ENCODE peak calls at places on chromosomes 6 and 20, in eight cellular contexts. Q is upper lobe of right lung; X is neural progenitor cell; N is CD8-positive, alpha-beta memory T cell; B is stomach; O is transverse colon; R is tibial artery; D is A549. C is an unnamed sample. For H3K4me1, the result is how much of the 10 kb centered on the place peaks cover.

GRCh38 chr6:26103141-26103769 is 16.0 kb downstream of the HFE start:
- DNase-seq in Q (no peak), X (peak), N (no peak), B (no peak), O (no peak), R (no peak), D (peak), C (no peak)

GRCh38 chr6:159968295-159969203 is at the start of gene IGF2R:
- DNase-seq in Q (peak), X (peak), N (peak), B (peak), O (peak), R (peak), D (peak), C (peak)

GRCh38 chr6:105810105-105810921 is 275.8 kb upstream of the PRDM1 start:
- DNase-seq in Q (no peak), X (no peak), N (peak), B (no peak), O (peak), R (peak), D (peak), C (no peak)

GRCh38 chr20:51528263-51529026 is 14.1 kb downstream of the NFATC2 start:
- DNase-seq in Q (no peak), X (no peak), N (peak), B (no peak), O (no peak), R (no peak), D (no peak), C (peak)

GRCh38 chr6:20424679-20425078 is 23.0 kb downstream of the E2F3 start:
- DNase-seq in Q (no peak), X (no peak), N (no peak), B (no peak), O (no peak), R (peak), D (no peak), C (no peak)

GRCh38 chr20:23086931-23087411 is 847 bp upstream of the CD93 start:
- DNase-seq in Q (no peak), X (no peak), N (no peak), B (no peak), O (peak), R (peak), D (no peak), C (no peak)

GRCh38 chr6:36373368-36374009 is 14.0 kb downstream of the ETV7 start:
- DNase-seq in Q (no peak), X (no peak), N (no peak), B (no peak), O (no peak), R (no peak), D (no peak), C (no peak)

GRCh38 chr6:143744593-143745151 is 66.9 kb downstream of the PHACTR2 start:
- DNase-seq in Q (no peak), X (no peak), N (no peak), B (peak), O (peak), R (no peak), D (peak), C (no peak)

GRCh38 chr20:52331655-52332054 is 140.1 kb upstream of the ZFP64 start:
- DNase-seq in Q (no peak), X (no peak), N (no peak), B (no peak), O (no peak), R (no peak), D (no peak), C (no peak)

GRCh38 chr6:157380779-157381561 is at the start of gene ZDHHC14:
- DNase-seq in Q (peak), X (peak), N (peak), B (peak), O (peak), R (peak), D (peak), C (peak)

GRCh38 chr20:54257090-54257816 is 49.4 kb downstream of the PFDN4 start:
- DNase-seq in Q (no peak), X (no peak), N (no peak), B (no peak), O (no peak), R (peak), D (no peak), C (no peak)

GRCh38 chr20:61499859-61500258 is 247.8 kb downstream of the CDH4 start:
- DNase-seq in Q (no peak), X (no peak), N (no peak), B (no peak), O (no peak), R (no peak), D (no peak), C (no peak)

GRCh38 chr20:18443841-18444240 is 23.0 kb downstream of the DZANK1 start:
- DNase-seq in Q (no peak), X (no peak), N (no peak), B (no peak), O (no peak), R (no peak), D (no peak), C (no peak)

GRCh38 chr20:4412216-4412615 is 309.5 kb upstream of the PRND start:
- DNase-seq in Q (no peak), X (no peak), N (no peak), B (no peak), O (no peak), R (no peak), D (no peak), C (no peak)

GRCh38 chr6:37309059-37309458 is 44.7 kb upstream of the RNF8 start:
- DNase-seq in Q (no peak), X (no peak), N (no peak), B (no peak), O (no peak), R (no peak), D (no peak), C (no peak)

GRCh38 chr20:15895560-15896084 is 677.6 kb downstream of the KIF16B start:
- DNase-seq in Q (no peak), X (no peak), N (no peak), B (no peak), O (no peak), R (no peak), D (no peak), C (no peak)

GRCh38 chr20:2151805-2152727 is 50.4 kb downstream of the STK35 start:
- DNase-seq in Q (no peak), X (no peak), N (no peak), B (peak), O (no peak), R (peak), D (no peak), C (no peak)

GRCh38 chr6:5936611-5937010 is 70.1 kb downstream of the NRN1 start:
- DNase-seq in Q (no peak), X (no peak), N (no peak), B (no peak), O (no peak), R (no peak), D (no peak), C (no peak)

GRCh38 chr6:7991992-7992815 is 72.0 kb downstream of the BLOC1S5 start:
- DNase-seq in Q (no peak), X (peak), N (no peak), B (no peak), O (no peak), R (peak), D (peak), C (peak)

GRCh38 chr6:56433119-56433518 is 185.7 kb upstream of the COL21A1 start:
- DNase-seq in Q (no peak), X (no peak), N (no peak), B (no peak), O (no peak), R (no peak), D (no peak), C (no peak)

GRCh38 chr20:58496429-58496769 is 18.8 kb downstream of the APCDD1L start:
- DNase-seq in Q (no peak), X (no peak), N (no peak), B (no peak), O (no peak), R (no peak), D (no peak), C (no peak)

GRCh38 chr6:87366428-87366827 is 21.8 kb downstream of the C6orf163 start:
- DNase-seq in Q (no peak), X (no peak), N (no peak), B (no peak), O (no peak), R (no peak), D (no peak), C (no peak)

GRCh38 chr6:44697333-44697732 is 309.8 kb downstream of the CDC5L start:
- DNase-seq in Q (no peak), X (peak), N (no peak), B (no peak), O (no peak), R (no peak), D (no peak), C (no peak)

GRCh38 chr20:47925603-47926002 is 140.3 kb upstream of the SULF2 start:
- DNase-seq in Q (no peak), X (no peak), N (no peak), B (no peak), O (no peak), R (no peak), D (no peak), C (no peak)

GRCh38 chr6:27126815-27127537 is 120.5 kb upstream of the PRSS16 start:
- DNase-seq in Q (peak), X (peak), N (peak), B (peak), O (peak), R (peak), D (peak), C (peak)

GRCh38 chr6:109772961-109773431 is 81.9 kb downstream of the FIG4 start:
- DNase-seq in Q (no peak), X (no peak), N (no peak), B (peak), O (no peak), R (no peak), D (no peak), C (no peak)

GRCh38 chr20:36466089-36466488 is 75.2 kb upstream of the MYL9 start:
- DNase-seq in Q (no peak), X (no peak), N (no peak), B (no peak), O (no peak), R (no peak), D (no peak), C (no peak)

GRCh38 chr6:41572613-41573012 is 26.4 kb downstream of the FOXP4 start:
- DNase-seq in Q (no peak), X (no peak), N (no peak), B (no peak), O (no peak), R (no peak), D (no peak), C (no peak)

GRCh38 chr20:3655032-3655405 is 8.2 kb downstream of the GFRA4 start:
- DNase-seq in Q (no peak), X (no peak), N (no peak), B (no peak), O (no peak), R (no peak), D (no peak), C (no peak)

GRCh38 chr6:57257911-57258541 is 35.9 kb upstream of the RAB23 start:
- DNase-seq in Q (no peak), X (no peak), N (no peak), B (no peak), O (no peak), R (no peak), D (no peak), C (no peak)

GRCh38 chr6:11711994-11712698 is 66.5 kb downstream of the ADTRP start:
- DNase-seq in Q (no peak), X (no peak), N (no peak), B (no peak), O (no peak), R (no peak), D (no peak), C (peak)

GRCh38 chr6:134683783-134684765 is 265.8 kb downstream of the ALDH8A1 start:
- DNase-seq in Q (no peak), X (no peak), N (no peak), B (no peak), O (no peak), R (no peak), D (no peak), C (no peak)

GRCh38 chr20:728022-728944 is 40.0 kb downstream of the SLC52A3 start:
- DNase-seq in Q (peak), X (peak), N (no peak), B (peak), O (peak), R (no peak), D (peak), C (peak)

GRCh38 chr6:6315660-6316059 is 4.8 kb downstream of the F13A1 start:
- DNase-seq in Q (no peak), X (peak), N (no peak), B (peak), O (peak), R (no peak), D (peak), C (no peak)

GRCh38 chr6:40436685-40437604 is 150.2 kb downstream of the LRFN2 start:
- DNase-seq in Q (no peak), X (no peak), N (no peak), B (no peak), O (no peak), R (no peak), D (no peak), C (no peak)

GRCh38 chr6:35014786-35015185 is 125.7 kb downstream of the ANKS1A start:
- DNase-seq in Q (no peak), X (no peak), N (no peak), B (no peak), O (no peak), R (no peak), D (no peak), C (no peak)

GRCh38 chr6:35014341-35014740 is 125.3 kb downstream of the ANKS1A start:
- DNase-seq in Q (no peak), X (no peak), N (no peak), B (no peak), O (no peak), R (no peak), D (no peak), C (no peak)

GRCh38 chr6:35015996-35016395 is 125.1 kb downstream of the TCP11 start:
- DNase-seq in Q (no peak), X (no peak), N (no peak), B (no peak), O (no peak), R (no peak), D (no peak), C (no peak)

GRCh38 chr6:35016417-35017221 is 124.5 kb downstream of the TCP11 start:
- DNase-seq in Q (no peak), X (no peak), N (no peak), B (peak), O (no peak), R (peak), D (no peak), C (no peak)

GRCh38 chr6:35015476-35015875 is 125.7 kb downstream of the TCP11 start:
- DNase-seq in Q (no peak), X (no peak), N (no peak), B (no peak), O (no peak), R (no peak), D (no peak), C (no peak)
- H3K27ac ChIP-seq in Q (no peak), X (no peak), N (no peak), B (no peak), O (peak), R (peak), D (no peak), C (no peak)

DNA sequence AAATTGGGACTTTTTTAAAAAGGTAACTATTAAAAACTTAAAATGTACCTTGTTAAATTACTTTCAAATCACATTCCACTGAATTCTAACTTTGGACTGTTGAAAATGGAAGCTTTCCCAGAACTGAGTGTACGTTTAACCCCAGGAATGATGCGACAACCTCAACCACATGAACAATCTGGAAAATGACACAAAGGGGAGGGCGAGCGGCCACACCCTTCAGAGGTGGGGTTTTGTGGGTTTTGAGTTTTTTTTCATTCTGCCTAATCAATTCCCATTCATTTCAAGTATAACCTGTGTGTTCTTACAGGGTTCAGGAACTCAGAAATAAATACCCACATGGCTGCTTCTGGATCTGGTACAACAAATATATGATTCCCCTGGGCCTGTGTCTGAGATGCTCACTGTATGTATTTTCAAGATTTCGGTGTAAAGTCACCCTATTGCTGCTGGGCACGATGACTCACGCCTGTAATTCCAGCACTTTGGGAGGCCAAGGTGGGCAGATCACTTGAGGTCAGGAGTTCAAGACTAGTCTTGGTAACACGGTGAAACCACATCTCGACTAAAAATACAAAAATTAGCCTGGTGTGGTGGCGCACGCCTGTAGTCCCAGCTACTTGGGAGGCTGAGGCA is 21.6 kb downstream of the CNKSR3 start:
- DNase-seq in Q (no peak), X (no peak), N (no peak), B (no peak), O (no peak), R (no peak), D (no peak), C (no peak)
- H3K4me3 ChIP-seq in Q (no peak), X (no peak), N (no peak), B (no peak), O (no peak), R (no peak), D (no peak), C (no peak)

GRCh38 chr20:49672109-49672681 is 41.5 kb downstream of the B4GALT5 start:
- DNase-seq in Q (no peak), X (no peak), N (no peak), B (no peak), O (no peak), R (no peak), D (no peak), C (no peak)
- H3K4me1 ChIP-seq in Q (half or more), X (under half), N (half or more), B (half or more), O (under half), R (under half), D (half or more), C (half or more)

GRCh38 chr6:108166664-108167448 is 1.0 kb downstream of the NR2E1 start:
- DNase-seq in Q (no peak), X (peak), N (no peak), B (no peak), O (no peak), R (no peak), D (no peak), C (no peak)
- H3K27ac ChIP-seq in Q (no peak), X (no peak), N (no peak), B (no peak), O (no peak), R (no peak), D (no peak), C (no peak)

C was measured in CD4-positive, CD25-positive, alpha-beta regulatory T cell.